ENCODE peak calls at places on chromosomes 4 and X, in five cellular contexts. One of them, this sample, is unnamed.
A peak's percentile ranks its signal among the peaks of the same experiment; 100 is the strongest.

GRCh38 chr4:125323547-125324100 is 8.9 kb downstream of the FAT4 start:
- DNase-seq in pancreas: no peak
- DNase-seq in IMR-90: peak; percentile 64
- DNase-seq in foreskin fibroblast: peak; percentile 59
- DNase-seq in HFFc6: peak; percentile 50
- DNase-seq in this sample: no peak

GRCh38 chr4:17562157-17562556 is 14.8 kb upstream of the LAP3 start:
- DNase-seq in pancreas: no peak
- DNase-seq in IMR-90: no peak
- DNase-seq in foreskin fibroblast: no peak
- DNase-seq in HFFc6: no peak
- DNase-seq in this sample: no peak

GRCh38 chrX:48589482-48590162 is 7.7 kb upstream of the WDR13 start:
- DNase-seq in pancreas: no peak
- DNase-seq in IMR-90: no peak
- DNase-seq in foreskin fibroblast: no peak
- DNase-seq in HFFc6: no peak
- DNase-seq in this sample: no peak

GRCh38 chr4:101421393-101421792 is 74.1 kb upstream of the PPP3CA start:
- DNase-seq in pancreas: no peak
- DNase-seq in IMR-90: peak; percentile 1
- DNase-seq in foreskin fibroblast: peak; percentile 6
- DNase-seq in HFFc6: no peak
- DNase-seq in this sample: no peak

GRCh38 chrX:39859991-39860861 is 237.5 kb downstream of the BCOR start:
- DNase-seq in pancreas: no peak
- DNase-seq in IMR-90: peak; percentile 91
- DNase-seq in foreskin fibroblast: no peak
- DNase-seq in HFFc6: peak; percentile 44
- DNase-seq in this sample: peak; percentile 65

GRCh38 chr4:23174179-23174578 is 481.4 kb downstream of the GBA3 start:
- DNase-seq in pancreas: no peak
- DNase-seq in IMR-90: no peak
- DNase-seq in foreskin fibroblast: no peak
- DNase-seq in HFFc6: no peak
- DNase-seq in this sample: no peak

GRCh38 chr4:89539797-89540711 is 232.5 kb upstream of the GPRIN3 start:
- DNase-seq in pancreas: no peak
- DNase-seq in IMR-90: peak; percentile 21
- DNase-seq in foreskin fibroblast: no peak
- DNase-seq in HFFc6: no peak
- DNase-seq in this sample: no peak

GRCh38 chrX:55787063-55787462 is 69.5 kb downstream of the RRAGB start:
- DNase-seq in pancreas: no peak
- DNase-seq in IMR-90: no peak
- DNase-seq in foreskin fibroblast: no peak
- DNase-seq in HFFc6: no peak
- DNase-seq in this sample: no peak

GRCh38 chr4:112251044-112251632 is 19.6 kb downstream of the AP1AR start:
- DNase-seq in pancreas: no peak
- DNase-seq in IMR-90: no peak
- DNase-seq in foreskin fibroblast: no peak
- DNase-seq in HFFc6: no peak
- DNase-seq in this sample: no peak

GRCh38 chr4:51842167-51842553 is 793 bp upstream of the DCUN1D4 start:
- DNase-seq in pancreas: no peak
- DNase-seq in IMR-90: peak; percentile 25
- DNase-seq in foreskin fibroblast: peak; percentile 18
- DNase-seq in HFFc6: peak; percentile 3
- DNase-seq in this sample: peak; percentile 16

GRCh38 chr4:24473309-24473721 is 111.0 kb downstream of the DHX15 start:
- DNase-seq in pancreas: no peak
- DNase-seq in IMR-90: peak; percentile 27
- DNase-seq in foreskin fibroblast: peak; percentile 27
- DNase-seq in HFFc6: peak; percentile 39
- DNase-seq in this sample: no peak

GRCh38 chr4:140152015-140152703 is 1.8 kb downstream of the MAML3 start:
- DNase-seq in pancreas: peak; percentile 73
- DNase-seq in IMR-90: no peak
- DNase-seq in foreskin fibroblast: peak; percentile 57
- DNase-seq in HFFc6: no peak
- DNase-seq in this sample: peak; percentile 73

GRCh38 chr4:47703964-47704363 is 133.9 kb downstream of the CORIN start:
- DNase-seq in pancreas: no peak
- DNase-seq in IMR-90: no peak
- DNase-seq in foreskin fibroblast: no peak
- DNase-seq in HFFc6: no peak
- DNase-seq in this sample: no peak

GRCh38 chr4:189940178-189941004 is at the start of gene FRG1:
- DNase-seq in pancreas: peak; percentile 98
- DNase-seq in IMR-90: peak; percentile 93
- DNase-seq in foreskin fibroblast: peak; percentile 96
- DNase-seq in HFFc6: peak; percentile 96
- DNase-seq in this sample: peak; percentile 93

GRCh38 chrX:48666649-48667048 is 16.9 kb upstream of the WAS start:
- DNase-seq in pancreas: no peak
- DNase-seq in IMR-90: no peak
- DNase-seq in foreskin fibroblast: no peak
- DNase-seq in HFFc6: no peak
- DNase-seq in this sample: no peak

GRCh38 chr4:26459054-26459755 is 31.1 kb downstream of the CCKAR start:
- DNase-seq in pancreas: no peak
- DNase-seq in IMR-90: peak; percentile 86
- DNase-seq in foreskin fibroblast: peak; percentile 55
- DNase-seq in HFFc6: peak; percentile 67
- DNase-seq in this sample: peak; percentile 54

GRCh38 chr4:183438458-183439113 is 5.8 kb upstream of the CDKN2AIP start:
- DNase-seq in pancreas: no peak
- DNase-seq in IMR-90: peak; percentile 97
- DNase-seq in foreskin fibroblast: peak; percentile 32
- DNase-seq in HFFc6: peak; percentile 65
- DNase-seq in this sample: no peak

GRCh38 chrX:22024577-22024976 is 7.5 kb upstream of the PHEX start:
- DNase-seq in pancreas: no peak
- DNase-seq in IMR-90: no peak
- DNase-seq in foreskin fibroblast: no peak
- DNase-seq in HFFc6: no peak
- DNase-seq in this sample: no peak

GRCh38 chr4:86942185-86942666 is 7.4 kb downstream of the AFF1 start:
- DNase-seq in pancreas: no peak
- DNase-seq in IMR-90: peak; percentile 85
- DNase-seq in foreskin fibroblast: no peak
- DNase-seq in HFFc6: peak; percentile 57
- DNase-seq in this sample: no peak

GRCh38 chr4:157363366-157363765 is 142.8 kb downstream of the GRIA2 start:
- DNase-seq in pancreas: no peak
- DNase-seq in IMR-90: no peak
- DNase-seq in foreskin fibroblast: no peak
- DNase-seq in HFFc6: no peak
- DNase-seq in this sample: no peak

GRCh38 chr4:172892300-172892699 is 276.3 kb upstream of the GALNT7 start:
- DNase-seq in pancreas: no peak
- DNase-seq in IMR-90: peak; percentile 3
- DNase-seq in foreskin fibroblast: no peak
- DNase-seq in HFFc6: no peak
- DNase-seq in this sample: no peak

GRCh38 chr4:170139764-170140163 is 50.0 kb upstream of the AADAT start:
- DNase-seq in pancreas: no peak
- DNase-seq in IMR-90: peak; percentile 37
- DNase-seq in foreskin fibroblast: peak; percentile 9
- DNase-seq in HFFc6: peak; percentile 53
- DNase-seq in this sample: no peak

GRCh38 chr4:152045781-152046571 is 285.2 kb upstream of the GATB start:
- DNase-seq in pancreas: peak; percentile 81
- DNase-seq in IMR-90: no peak
- DNase-seq in foreskin fibroblast: no peak
- DNase-seq in HFFc6: no peak
- DNase-seq in this sample: peak; percentile 67

GRCh38 chr4:103091601-103092223 is 7.9 kb downstream of the BDH2 start:
- DNase-seq in pancreas: no peak
- DNase-seq in IMR-90: peak; percentile 79
- DNase-seq in foreskin fibroblast: peak; percentile 52
- DNase-seq in HFFc6: peak; percentile 72
- DNase-seq in this sample: peak; percentile 46

GRCh38 chrX:15242899-15243555 is 26.9 kb downstream of the ASB9 start:
- DNase-seq in pancreas: no peak
- DNase-seq in IMR-90: peak; percentile 59
- DNase-seq in foreskin fibroblast: peak; percentile 6
- DNase-seq in HFFc6: peak; percentile 33
- DNase-seq in this sample: peak; percentile 52
- TF ChIP-seq CTCF in pancreas: no peak
- TF ChIP-seq CTCF in IMR-90: peak; percentile 62
- TF ChIP-seq CTCF in foreskin fibroblast: peak; percentile 33
- TF ChIP-seq CTCF in HFFc6: peak; percentile 75
- TF ChIP-seq CTCF in this sample: no peak

DNA sequence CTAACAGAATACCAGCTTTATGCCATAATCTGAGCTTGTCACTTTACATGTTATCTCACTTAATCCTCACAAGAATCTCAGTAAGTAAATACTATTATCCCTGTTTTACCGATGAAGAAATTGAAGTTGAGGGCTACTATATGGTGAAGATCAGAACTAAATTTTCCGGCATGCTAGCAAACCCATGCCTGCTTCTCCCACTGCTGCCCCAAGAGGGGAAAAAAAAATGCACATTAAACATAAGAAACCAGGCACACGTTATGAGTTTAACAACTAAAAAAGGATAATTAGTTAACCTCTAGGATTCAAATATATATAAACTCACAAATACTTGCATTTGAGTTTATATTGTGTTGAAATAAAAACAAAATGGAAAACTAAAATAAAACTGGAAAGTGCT is 10.8 kb downstream of the SLC10A7 start:
- DNase-seq in pancreas: no peak
- DNase-seq in IMR-90: no peak
- DNase-seq in foreskin fibroblast: no peak
- DNase-seq in HFFc6: no peak
- DNase-seq in this sample: no peak
- TF ChIP-seq CTCF in pancreas: no peak
- TF ChIP-seq CTCF in IMR-90: no peak
- TF ChIP-seq CTCF in foreskin fibroblast: peak; percentile 4
- TF ChIP-seq CTCF in HFFc6: peak; percentile 39
- TF ChIP-seq CTCF in this sample: no peak

GRCh38 chrX:143664302-143664701 is 28.4 kb upstream of the SLITRK4 start:
- DNase-seq in pancreas: no peak
- DNase-seq in IMR-90: no peak
- DNase-seq in foreskin fibroblast: no peak
- DNase-seq in HFFc6: no peak
- DNase-seq in this sample: no peak
- TF ChIP-seq CTCF in pancreas: peak; percentile 19
- TF ChIP-seq CTCF in IMR-90: peak; percentile 49
- TF ChIP-seq CTCF in foreskin fibroblast: peak; percentile 31
- TF ChIP-seq CTCF in HFFc6: peak; percentile 75
- TF ChIP-seq CTCF in this sample: no peak

GRCh38 chr4:185966549-185966948 is 102.4 kb upstream of the TLR3 start:
- DNase-seq in pancreas: no peak
- DNase-seq in IMR-90: no peak
- DNase-seq in foreskin fibroblast: no peak
- DNase-seq in HFFc6: no peak
- DNase-seq in this sample: no peak

GRCh38 chr4:185969657-185970056 is 99.3 kb upstream of the TLR3 start:
- DNase-seq in pancreas: no peak
- DNase-seq in IMR-90: no peak
- DNase-seq in foreskin fibroblast: no peak
- DNase-seq in HFFc6: no peak
- DNase-seq in this sample: no peak

GRCh38 chr4:185966997-185967775 is 101.8 kb upstream of the TLR3 start:
- DNase-seq in pancreas: no peak
- DNase-seq in IMR-90: no peak
- DNase-seq in foreskin fibroblast: no peak
- DNase-seq in HFFc6: no peak
- DNase-seq in this sample: no peak

GRCh38 chr4:185965456-185966384 is 103.2 kb upstream of the TLR3 start:
- DNase-seq in pancreas: no peak
- DNase-seq in IMR-90: no peak
- DNase-seq in foreskin fibroblast: no peak
- DNase-seq in HFFc6: no peak
- DNase-seq in this sample: peak; percentile 30
- TF ChIP-seq CTCF in pancreas: no peak
- TF ChIP-seq CTCF in IMR-90: no peak
- TF ChIP-seq CTCF in foreskin fibroblast: no peak
- TF ChIP-seq CTCF in HFFc6: no peak
- TF ChIP-seq CTCF in this sample: no peak

GRCh38 chr4:145618912-145619638 is at the start of gene MMAA:
- DNase-seq in pancreas: peak; percentile 96
- DNase-seq in IMR-90: peak; percentile 91
- DNase-seq in foreskin fibroblast: peak; percentile 94
- DNase-seq in HFFc6: peak; percentile 90
- DNase-seq in this sample: peak; percentile 97

GRCh38 chr4:145614235-145614615 is 5.0 kb upstream of the MMAA start:
- DNase-seq in pancreas: no peak
- DNase-seq in IMR-90: no peak
- DNase-seq in foreskin fibroblast: no peak
- DNase-seq in HFFc6: no peak
- DNase-seq in this sample: no peak

GRCh38 chr4:145618210-145618911 is 824 bp upstream of the MMAA start:
- DNase-seq in pancreas: no peak
- DNase-seq in IMR-90: no peak
- DNase-seq in foreskin fibroblast: no peak
- DNase-seq in HFFc6: peak; percentile 8
- DNase-seq in this sample: peak; percentile 31

GRCh38 chr4:145623831-145624230 is 4.6 kb downstream of the MMAA start:
- DNase-seq in pancreas: no peak
- DNase-seq in IMR-90: peak; percentile 65
- DNase-seq in foreskin fibroblast: peak; percentile 37
- DNase-seq in HFFc6: peak; percentile 61
- DNase-seq in this sample: peak; percentile 19

GRCh38 chr4:145619639-145619996 is 433 bp downstream of the MMAA start:
- DNase-seq in pancreas: peak; percentile 48
- DNase-seq in IMR-90: peak; percentile 57
- DNase-seq in foreskin fibroblast: peak; percentile 17
- DNase-seq in HFFc6: peak; percentile 21
- DNase-seq in this sample: no peak
- TF ChIP-seq CTCF in pancreas: no peak
- TF ChIP-seq CTCF in IMR-90: no peak
- TF ChIP-seq CTCF in foreskin fibroblast: no peak
- TF ChIP-seq CTCF in HFFc6: peak; percentile 52
- TF ChIP-seq CTCF in this sample: no peak

DNA sequence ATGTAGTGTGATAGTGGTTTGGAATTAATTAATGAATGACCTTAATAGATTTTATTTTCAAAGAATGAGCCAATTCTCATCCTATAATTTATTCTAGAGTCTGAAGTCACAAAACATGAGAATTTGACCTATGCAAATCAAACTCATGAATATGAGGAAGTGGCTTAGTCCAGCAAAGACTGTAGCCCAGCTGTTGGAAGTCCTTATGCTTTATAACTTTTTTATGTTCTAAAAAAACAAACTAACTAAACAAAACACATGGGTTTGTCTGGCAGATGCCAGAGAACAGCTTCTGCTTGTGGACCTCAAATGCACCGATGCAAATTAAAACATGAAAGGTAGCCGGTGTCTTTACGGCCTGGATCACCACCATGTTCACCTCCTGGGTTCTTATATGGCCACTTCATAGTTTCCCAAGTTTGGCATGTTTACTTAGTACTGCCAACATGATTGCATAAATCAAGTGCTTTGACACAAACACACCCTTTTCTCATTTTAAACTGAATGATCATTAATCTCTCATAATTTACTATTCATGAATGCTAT is 277.4 kb downstream of the PAPSS1 start:
- DNase-seq in pancreas: no peak
- DNase-seq in IMR-90: no peak
- DNase-seq in foreskin fibroblast: no peak
- DNase-seq in HFFc6: no peak
- DNase-seq in this sample: no peak
- TF ChIP-seq CTCF in pancreas: no peak
- TF ChIP-seq CTCF in IMR-90: no peak
- TF ChIP-seq CTCF in foreskin fibroblast: no peak
- TF ChIP-seq CTCF in HFFc6: no peak
- TF ChIP-seq CTCF in this sample: no peak

This sample was measured in GM20000.